ENCODE peak calls at places on chromosomes 4 and X, in nine cellular contexts. F is transverse colon; R is aorta; E is Panc1; G is iPS DF 6.9; C is suprapubic skin; Y is mesendoderm; O is CD4-positive, alpha-beta memory T cell; J is left lung. I is an unnamed sample.

GRCh38 chrX:10119399-10119990 is 37.3 kb upstream of the CLCN4 start:
- DNase-seq in R (peak; percentile 66), O (peak; percentile 73), F (peak; percentile 80), E (peak; percentile 62), C (peak; percentile 82), J (peak; percentile 64), Y (peak; percentile 74), G (peak; percentile 31), I (no peak)

GRCh38 chr4:91366561-91366960 is 937.2 kb upstream of the GRID2 start:
- DNase-seq in Y (no peak), O (no peak), C (no peak), F (no peak), E (no peak), R (no peak), G (no peak), J (no peak), I (no peak)

GRCh38 chrX:39896951-39897740 is 200.6 kb downstream of the BCOR start:
- DNase-seq in C (no peak), O (no peak), J (no peak), F (no peak), Y (peak; percentile 90), R (peak; percentile 68), E (no peak), G (no peak), I (peak; percentile 49)

GRCh38 chrX:150621652-150622051 is 53.2 kb downstream of the MTM1 start:
- DNase-seq in R (no peak), F (no peak), E (no peak), O (no peak), G (no peak), J (no peak), Y (no peak), C (no peak), I (no peak)

GRCh38 chrX:136183917-136184316 is 36.6 kb downstream of the FHL1 start:
- DNase-seq in R (no peak), J (no peak), E (no peak), G (no peak), F (no peak), Y (no peak), O (no peak), C (no peak), I (no peak)

GRCh38 chr4:26583865-26584652 is at the start of gene TBC1D19:
- DNase-seq in C (peak; percentile 91), G (peak; percentile 55), Y (peak; percentile 95), O (peak; percentile 87), R (peak; percentile 93), F (peak; percentile 90), E (peak; percentile 39), J (peak; percentile 89), I (peak; percentile 93)

GRCh38 chr4:82500830-82501229 is 61.0 kb downstream of the TMEM150C start:
- DNase-seq in F (no peak), E (no peak), R (no peak), O (no peak), J (no peak), G (no peak), C (no peak), Y (no peak), I (no peak)

GRCh38 chr4:6198768-6199343 is 1.5 kb downstream of the JAKMIP1 start:
- DNase-seq in E (no peak), F (no peak), C (no peak), J (no peak), O (no peak), G (peak; percentile 68), Y (peak; percentile 96), R (no peak), I (no peak)

GRCh38 chrX:46710425-46710824 is 48.5 kb downstream of the SLC9A7 start:
- DNase-seq in R (no peak), J (no peak), F (no peak), Y (no peak), E (no peak), C (no peak), G (no peak), O (no peak), I (no peak)

GRCh38 chrX:131746491-131746968 is 202.7 kb downstream of the OR13H1 start:
- DNase-seq in J (peak; percentile 77), O (no peak), R (peak; percentile 87), E (peak; percentile 91), F (peak; percentile 89), C (peak; percentile 86), Y (no peak), G (no peak), I (no peak)

GRCh38 chrX:109926118-109926517 is 76.8 kb upstream of the TMEM164 start:
- DNase-seq in C (no peak), G (no peak), J (no peak), O (no peak), F (no peak), Y (no peak), E (no peak), R (no peak), I (no peak)

GRCh38 chrX:109927663-109928273 is 75.1 kb upstream of the TMEM164 start:
- DNase-seq in F (no peak), E (no peak), R (no peak), C (no peak), J (no peak), Y (no peak), O (no peak), G (no peak), I (no peak)

GRCh38 chrX:109928596-109929335 is 74.1 kb upstream of the TMEM164 start:
- DNase-seq in Y (no peak), R (no peak), E (no peak), G (no peak), O (no peak), J (no peak), F (no peak), C (no peak), I (no peak)

GRCh38 chrX:109926743-109927662 is 75.9 kb upstream of the TMEM164 start:
- DNase-seq in E (no peak), Y (no peak), G (no peak), O (no peak), R (no peak), J (no peak), C (no peak), F (no peak), I (no peak)

DNA sequence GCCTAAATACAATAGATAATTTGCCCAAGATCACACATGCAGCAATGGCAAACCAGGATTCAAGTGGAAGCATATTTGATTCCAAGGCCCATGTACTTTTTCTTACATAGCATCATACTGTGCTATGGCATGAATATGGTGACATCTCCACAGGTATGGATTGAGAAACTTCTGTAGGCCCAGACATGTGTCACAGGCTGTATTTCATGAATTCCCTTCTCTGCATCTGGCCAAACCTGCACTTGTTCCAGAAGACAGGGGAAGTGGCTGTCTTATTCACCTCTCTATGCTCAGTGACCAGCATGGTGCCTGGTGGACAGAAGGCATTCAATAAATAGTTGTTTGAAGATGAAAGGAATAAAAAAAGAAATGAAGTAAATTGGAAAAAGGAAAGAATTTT is 77.3 kb upstream of the TMEM164 start:
- DNase-seq in G (no peak), J (no peak), O (no peak), F (no peak), Y (no peak), E (no peak), R (no peak), C (no peak), I (no peak)
- H3K27me3 ChIP-seq in G (no peaks in the 10 kb centered on the region), J (no peaks in the 10 kb centered on the region), O (no peaks in the 10 kb centered on the region), F (no peaks in the 10 kb centered on the region), Y (no peaks in the 10 kb centered on the region), E (no peaks in the 10 kb centered on the region), R (no peaks in the 10 kb centered on the region), C (no peaks in the 10 kb centered on the region), I (no peaks in the 10 kb centered on the region)

GRCh38 chr4:105836537-105836936 is 58.7 kb upstream of the NPNT start:
- DNase-seq in J (no peak), C (no peak), F (no peak), E (no peak), Y (peak; percentile 16), O (no peak), R (no peak), G (no peak), I (no peak)
- H3K36me3 ChIP-seq in J (no peaks in the 10 kb centered on the region), C (peaks cover 28% of the 10 kb centered on the region), F (no peaks in the 10 kb centered on the region), E (no peaks in the 10 kb centered on the region), Y (no peaks in the 10 kb centered on the region), O (no peaks in the 10 kb centered on the region), R (no peaks in the 10 kb centered on the region), G (no peaks in the 10 kb centered on the region), I (no peaks in the 10 kb centered on the region)

DNA sequence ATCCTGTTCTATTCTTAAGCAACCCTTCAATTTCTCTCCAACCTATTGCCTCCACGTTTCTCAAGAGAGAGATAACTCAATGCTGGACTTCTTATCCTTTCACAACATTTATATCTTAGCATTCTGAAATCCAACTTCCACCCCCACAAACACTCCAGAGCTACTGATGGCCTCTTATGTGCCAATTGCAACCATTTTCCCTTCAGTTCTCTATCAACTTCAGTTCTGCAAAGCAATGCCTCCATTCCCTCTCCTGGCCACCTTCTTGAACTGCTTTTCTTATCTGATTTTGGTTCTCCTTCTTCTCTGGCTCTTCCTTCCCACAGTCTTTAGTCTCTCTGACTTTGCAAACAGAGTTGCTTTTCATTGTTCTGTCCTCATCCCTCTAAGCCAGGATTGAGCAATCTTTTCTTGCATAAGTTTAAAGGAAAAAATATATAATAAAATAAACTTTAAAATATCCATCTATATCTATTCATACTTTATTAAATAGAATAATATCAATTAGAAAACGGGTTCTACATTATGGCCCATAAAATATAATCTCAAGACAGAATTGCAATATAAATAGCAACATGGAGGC is 3.6 kb upstream of the STBD1 start:
- DNase-seq in R (no peak), C (no peak), E (no peak), G (no peak), O (no peak), J (no peak), F (no peak), Y (no peak), I (no peak)
- H3K27ac ChIP-seq in R (no peak overlapping the region), C (no peak overlapping the region), E (no peak overlapping the region), G (no peak overlapping the region), O (no peak overlapping the region), J (peak overlapping the region; percentile 28), F (no peak overlapping the region), Y (no peak overlapping the region), I (no peak overlapping the region)

GRCh38 chrX:130416785-130417184 is 15.0 kb downstream of the RBMX2 start:
- DNase-seq in Y (no peak), O (no peak), R (no peak), G (no peak), F (no peak), E (no peak), J (no peak), C (no peak), I (no peak)

GRCh38 chrX:130413415-130413814 is 11.6 kb downstream of the RBMX2 start:
- DNase-seq in C (no peak), E (no peak), Y (no peak), F (no peak), G (no peak), J (no peak), R (no peak), O (no peak), I (no peak)

GRCh38 chrX:130415201-130415600 is 13.4 kb downstream of the RBMX2 start:
- DNase-seq in C (no peak), Y (no peak), G (no peak), J (no peak), F (no peak), E (no peak), O (no peak), R (no peak), I (no peak)

GRCh38 chrX:130418066-130418465 is 16.3 kb downstream of the RBMX2 start:
- DNase-seq in E (no peak), F (no peak), J (no peak), Y (no peak), O (no peak), R (no peak), G (no peak), C (no peak), I (no peak)

DNA sequence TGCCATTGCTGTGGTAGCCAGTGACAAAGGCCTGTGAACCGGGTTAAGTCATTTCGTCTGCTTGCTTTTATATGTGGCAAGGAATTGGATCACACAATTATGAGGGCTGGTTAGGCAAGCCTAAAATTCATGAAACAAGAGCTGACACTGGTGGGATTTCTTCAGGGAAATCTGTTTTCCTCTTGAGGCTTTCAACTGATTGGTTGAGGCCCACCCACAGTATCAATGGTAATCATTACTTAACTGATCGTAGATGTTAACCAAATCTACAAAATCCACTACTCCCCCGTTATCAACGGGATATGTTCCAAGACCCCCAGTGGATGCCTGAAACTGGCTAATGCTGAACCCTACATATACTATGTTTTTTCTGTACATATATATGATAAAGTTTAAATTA is 13.0 kb downstream of the RBMX2 start:
- DNase-seq in J (no peak), C (no peak), G (no peak), R (no peak), Y (no peak), E (no peak), F (no peak), O (no peak), I (no peak)
- H3K27me3 ChIP-seq in J (no peaks in the 10 kb centered on the region), C (no peaks in the 10 kb centered on the region), G (no peaks in the 10 kb centered on the region), R (no peaks in the 10 kb centered on the region), Y (no peaks in the 10 kb centered on the region), E (no peaks in the 10 kb centered on the region), F (no peaks in the 10 kb centered on the region), O (no peaks in the 10 kb centered on the region), I (no peaks in the 10 kb centered on the region)